ENCODE peak calls at places on chromosomes 7 and 10, in seven cellular contexts. X is SK-N-SH, B is HCT116, O is K562, J is H1, I is HepG2, N is GM12878. H is an unnamed sample.

GRCh38 chr10:17151716-17152115 is 22.1 kb upstream of the CUBN start:
- DNase-seq in X (no peak), B (no peak), O (no peak), J (no peak), I (no peak), N (no peak), H (no peak)

GRCh38 chr10:96339956-96340904 is 18.6 kb downstream of the OPALIN start:
- DNase-seq in X (peak), B (peak), O (peak), J (peak), I (peak), N (no peak), H (peak)

GRCh38 chr7:72751978-72752377 is 76.0 kb downstream of the TYW1B start:
- DNase-seq in X (peak), B (no peak), O (peak), J (peak), I (no peak), N (no peak), H (peak)

GRCh38 chr7:90455163-90456030 is 14.0 kb upstream of the PTTG1IP2 start:
- DNase-seq in X (peak), B (peak), O (peak), J (no peak), I (peak), N (peak), H (peak)

GRCh38 chr7:23380961-23381360 is 81.8 kb downstream of the MALSU1 start:
- DNase-seq in X (no peak), B (no peak), O (no peak), J (no peak), I (no peak), N (no peak), H (no peak)

GRCh38 chr10:42990721-42991441 is 86.0 kb upstream of the RET start:
- DNase-seq in X (peak), B (no peak), O (no peak), J (no peak), I (no peak), N (no peak), H (no peak)

GRCh38 chr7:100799037-100799896 is 28.1 kb downstream of the EPHB4 start:
- DNase-seq in X (peak), B (no peak), O (peak), J (peak), I (peak), N (peak), H (no peak)

GRCh38 chr7:81625311-81625651 is 144.6 kb downstream of the HGF start:
- DNase-seq in X (no peak), B (no peak), O (no peak), J (no peak), I (no peak), N (no peak), H (no peak)

GRCh38 chr7:12211054-12212050 is at the start of gene TMEM106B:
- DNase-seq in X (peak), B (peak), O (peak), J (peak), I (peak), N (peak), H (peak)

GRCh38 chr10:130727766-130728490 is 583.6 kb downstream of the TCERG1L start:
- DNase-seq in X (no peak), B (no peak), O (no peak), J (no peak), I (no peak), N (no peak), H (no peak)

GRCh38 chr7:42082144-42082543 is 154.9 kb downstream of the GLI3 start:
- DNase-seq in X (no peak), B (no peak), O (no peak), J (no peak), I (no peak), N (no peak), H (no peak)

GRCh38 chr10:98339790-98340189 is 71.8 kb upstream of the LOXL4 start:
- DNase-seq in X (no peak), B (no peak), O (no peak), J (no peak), I (no peak), N (peak), H (no peak)

GRCh38 chr7:84187813-84188212 is 6.8 kb downstream of the SEMA3A start:
- DNase-seq in X (no peak), B (no peak), O (no peak), J (no peak), I (no peak), N (no peak), H (no peak)

GRCh38 chr7:101402081-101402779 is 39.6 kb downstream of the COL26A1 start:
- DNase-seq in X (peak), B (no peak), O (no peak), J (peak), I (no peak), N (no peak), H (peak)

GRCh38 chr10:76459016-76459415 is 1027.6 kb downstream of the LRMDA start:
- DNase-seq in X (no peak), B (no peak), O (no peak), J (no peak), I (no peak), N (no peak), H (no peak)

GRCh38 chr7:48089415-48089975 is 430 bp downstream of the UPP1 start:
- DNase-seq in X (peak), B (no peak), O (peak), J (no peak), I (no peak), N (no peak), H (no peak)

GRCh38 chr10:129495697-129496096 is 28.7 kb downstream of the MGMT start:
- DNase-seq in X (peak), B (no peak), O (no peak), J (no peak), I (no peak), N (no peak), H (no peak)

GRCh38 chr10:22931948-22932347 is 4.1 kb downstream of the ARMC3 start:
- DNase-seq in X (no peak), B (no peak), O (no peak), J (no peak), I (no peak), N (no peak), H (no peak)

GRCh38 chr10:73653701-73654100 is 2.1 kb downstream of the SYNPO2L start:
- DNase-seq in X (no peak), B (no peak), O (peak), J (no peak), I (peak), N (no peak), H (peak)

GRCh38 chr7:101823086-101823485 is 5.7 kb downstream of the CUX1 start:
- DNase-seq in X (no peak), B (no peak), O (no peak), J (no peak), I (no peak), N (no peak), H (no peak)

GRCh38 chr10:3820255-3820654 is 35.2 kb upstream of the KLF6 start:
- DNase-seq in X (no peak), B (no peak), O (no peak), J (no peak), I (no peak), N (no peak), H (no peak)

GRCh38 chr7:82624337-82624736 is 180.8 kb upstream of the CACNA2D1 start:
- DNase-seq in X (no peak), B (no peak), O (no peak), J (no peak), I (no peak), N (no peak), H (no peak)

GRCh38 chr7:83550100-83550499 is 98.8 kb downstream of the SEMA3E start:
- DNase-seq in X (no peak), B (no peak), O (no peak), J (no peak), I (no peak), N (no peak), H (no peak)

GRCh38 chr7:148914208-148914777 is 30.2 kb upstream of the EZH2 start:
- DNase-seq in X (no peak), B (peak), O (no peak), J (no peak), I (no peak), N (no peak), H (no peak)

GRCh38 chr7:100190059-100190711 is 12.5 kb downstream of the STAG3 start:
- DNase-seq in X (peak), B (peak), O (peak), J (no peak), I (peak), N (no peak), H (peak)

GRCh38 chr10:120041807-120042545 is 149.4 kb downstream of the SEC23IP start:
- DNase-seq in X (no peak), B (no peak), O (no peak), J (no peak), I (no peak), N (no peak), H (no peak)

GRCh38 chr7:28993371-28993770 is 35.2 kb upstream of the TRIL start:
- DNase-seq in X (no peak), B (no peak), O (no peak), J (no peak), I (no peak), N (no peak), H (no peak)

DNA sequence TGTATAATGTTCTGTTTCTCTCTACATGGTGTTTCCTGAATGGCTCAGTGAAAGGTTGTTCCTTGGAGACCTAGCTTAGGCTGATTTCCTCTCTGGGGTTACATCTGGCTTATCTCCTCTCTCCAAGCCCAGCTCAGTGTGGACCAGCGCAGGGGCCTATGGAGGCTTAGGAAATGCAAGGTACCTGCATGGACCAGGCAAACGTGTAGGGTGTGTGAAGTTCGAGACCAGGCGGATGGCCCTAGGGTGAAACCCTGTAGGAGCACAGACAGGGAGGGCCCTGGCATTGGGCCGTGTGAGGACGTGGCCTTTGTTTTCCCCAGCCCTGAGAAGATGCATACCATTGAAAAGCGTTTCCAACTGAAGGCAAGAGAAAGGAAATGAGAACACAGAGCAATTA is 59.0 kb downstream of the DOCK1 start:
- DNase-seq in X (no peak), B (no peak), O (no peak), J (no peak), I (no peak), N (no peak), H (no peak)
- TF ChIP-seq JUND in X (no peak), B (no peak), O (no peak), J (no peak), I (no peak), N (no peak), H (no peak)

DNA sequence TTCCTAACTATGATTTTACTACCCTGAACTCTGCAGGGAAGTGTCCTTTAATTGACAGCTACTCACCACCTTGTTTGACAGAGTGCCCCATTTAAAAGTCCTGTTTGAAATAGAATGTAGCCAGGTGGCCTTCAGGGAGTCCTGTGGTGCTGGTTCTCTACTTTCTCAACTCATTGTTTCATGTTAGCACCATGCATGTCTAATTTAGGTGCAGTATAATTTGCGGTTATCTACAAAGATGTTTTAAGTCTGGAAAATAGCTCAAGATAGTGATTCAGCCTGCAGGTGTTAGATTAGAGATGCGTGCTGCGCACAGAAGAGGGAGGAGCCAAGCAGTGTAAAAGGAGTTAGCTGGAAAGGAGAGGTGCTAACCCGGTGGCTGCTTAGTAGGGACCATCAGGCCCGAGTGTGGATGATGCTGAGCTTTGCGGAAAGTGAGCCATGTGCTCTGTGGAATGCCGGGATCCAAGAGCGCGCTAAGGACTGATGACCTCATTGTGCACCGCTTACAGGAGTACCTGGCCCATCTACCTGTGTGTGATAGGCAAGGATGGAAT is 1.2 kb downstream of the CCM2 start:
- DNase-seq in X (peak), B (no peak), O (peak), J (no peak), I (no peak), N (no peak), H (no peak)
- TF ChIP-seq JUND in X (no peak), B (no peak), O (peak), J (no peak), I (no peak), N (no peak), H (no peak)

GRCh38 chr7:2157473-2158279 is 75.1 kb downstream of the MAD1L1 start:
- DNase-seq in X (no peak), B (no peak), O (no peak), J (no peak), I (no peak), N (no peak), H (peak)
- TF ChIP-seq JUND in X (no peak), B (no peak), O (no peak), J (no peak), I (no peak), N (no peak), H (no peak)

DNA sequence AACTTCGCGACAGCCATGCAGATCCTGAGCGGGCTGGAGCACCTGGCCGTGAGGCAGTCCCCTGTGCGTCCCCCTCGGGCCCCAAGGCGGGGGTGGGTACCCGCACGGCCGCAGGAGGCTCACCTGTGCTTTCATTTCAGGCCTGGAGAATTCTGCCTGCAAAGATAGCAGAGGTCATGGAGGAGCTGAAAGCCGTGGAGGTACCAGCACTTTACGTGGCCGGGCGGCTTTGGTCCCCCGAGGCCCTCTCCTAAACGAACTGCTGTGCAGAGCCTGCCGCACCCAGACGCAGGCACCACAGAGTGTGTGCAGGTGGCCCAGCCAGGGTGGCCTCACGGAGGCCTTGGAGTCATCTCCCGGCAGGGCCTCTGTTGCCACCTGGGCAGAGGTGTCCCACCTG is 11.1 kb upstream of the UTF1 start:
- DNase-seq in X (no peak), B (no peak), O (no peak), J (no peak), I (no peak), N (no peak), H (no peak)
- TF ChIP-seq JUND in X (no peak), B (no peak), O (no peak), J (no peak), I (no peak), N (no peak), H (no peak)